ENCODE peak calls at places on chromosomes 4 and X, in four cellular contexts. Z is GM23338, E is vagina, G is GM12892. A is an unnamed sample.

GRCh38 chr4:128349921-128350320 is 62.3 kb upstream of the PGRMC2 start:
- DNase-seq in Z (no peak), E (no peak), G (no peak), A (no peak)

GRCh38 chrX:74534569-74535038 is 79.8 kb downstream of the RLIM start:
- DNase-seq in Z (no peak), E (peak; percentile 70), G (no peak), A (no peak)

GRCh38 chr4:70300215-70300614 is 34.6 kb upstream of the CABS1 start:
- DNase-seq in Z (no peak), E (no peak), G (no peak), A (no peak)

GRCh38 chr4:11748169-11748872 is 319.6 kb upstream of the HS3ST1 start:
- DNase-seq in Z (no peak), E (no peak), G (no peak), A (no peak)

GRCh38 chr4:15423285-15423711 is 4.5 kb upstream of the C1QTNF7 start:
- DNase-seq in Z (no peak), E (no peak), G (no peak), A (no peak)

GRCh38 chrX:72470111-72470510 is 102.5 kb downstream of the HDAC8 start:
- DNase-seq in Z (no peak), E (no peak), G (no peak), A (no peak)

GRCh38 chr4:107552306-107552705 is 167.7 kb downstream of the PAPSS1 start:
- DNase-seq in Z (no peak), E (no peak), G (no peak), A (no peak)

GRCh38 chr4:168550071-168550766 is 53.4 kb downstream of the PALLD start:
- DNase-seq in Z (peak; percentile 28), E (no peak), G (no peak), A (no peak)

GRCh38 chr4:165720411-165721082 is 152.5 kb upstream of the TLL1 start:
- DNase-seq in Z (no peak), E (no peak), G (no peak), A (no peak)

GRCh38 chrX:72621163-72621562 is 48.5 kb upstream of the HDAC8 start:
- DNase-seq in Z (no peak), E (no peak), G (no peak), A (peak; percentile 67)

GRCh38 chr4:81467672-81467964 is 4.1 kb downstream of the RASGEF1B start:
- DNase-seq in Z (no peak), E (no peak), G (no peak), A (no peak)

GRCh38 chrX:131792356-131792749 is 230.7 kb upstream of the STK26 start:
- DNase-seq in Z (no peak), E (no peak), G (no peak), A (peak; percentile 99)

GRCh38 chrX:46837543-46838481 is 969 bp downstream of the RP2 start:
- DNase-seq in Z (no peak), E (no peak), G (no peak), A (no peak)

GRCh38 chrX:135328421-135329005 is 19.2 kb downstream of the ETDC start:
- DNase-seq in Z (no peak), E (peak; percentile 40), G (no peak), A (no peak)

GRCh38 chr4:137421796-137422195 is 110.5 kb downstream of the PCDH18 start:
- DNase-seq in Z (no peak), E (no peak), G (no peak), A (no peak)

GRCh38 chr4:717601-718320 is 12.1 kb downstream of the PCGF3 start:
- DNase-seq in Z (no peak), E (no peak), G (no peak), A (no peak)

DNA sequence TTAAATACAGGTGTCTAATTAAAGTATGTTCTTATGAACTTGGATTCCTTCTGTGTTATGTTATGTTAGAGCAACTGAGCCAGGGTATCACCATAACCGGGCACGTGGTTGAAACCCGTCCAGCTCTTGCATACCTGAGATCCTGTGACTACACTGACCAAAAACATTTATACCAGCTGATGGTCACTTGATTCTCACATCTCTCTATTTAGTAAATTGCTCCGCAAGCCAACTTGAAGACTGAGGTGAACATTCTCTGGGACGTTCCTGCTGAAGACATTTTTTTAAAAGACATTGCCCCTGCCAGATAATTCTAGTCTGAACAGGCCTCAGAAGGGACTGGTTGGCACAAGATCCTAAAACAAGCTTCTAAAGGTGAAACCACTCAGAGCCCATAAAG is 550.0 kb upstream of the DIPK2B start:
- DNase-seq in Z (no peak), E (no peak), G (no peak), A (no peak)
- TF ChIP-seq POLR2AphosphoS5 in Z (no peak), E (no peak), G (no peak), A (no peak)

DNA sequence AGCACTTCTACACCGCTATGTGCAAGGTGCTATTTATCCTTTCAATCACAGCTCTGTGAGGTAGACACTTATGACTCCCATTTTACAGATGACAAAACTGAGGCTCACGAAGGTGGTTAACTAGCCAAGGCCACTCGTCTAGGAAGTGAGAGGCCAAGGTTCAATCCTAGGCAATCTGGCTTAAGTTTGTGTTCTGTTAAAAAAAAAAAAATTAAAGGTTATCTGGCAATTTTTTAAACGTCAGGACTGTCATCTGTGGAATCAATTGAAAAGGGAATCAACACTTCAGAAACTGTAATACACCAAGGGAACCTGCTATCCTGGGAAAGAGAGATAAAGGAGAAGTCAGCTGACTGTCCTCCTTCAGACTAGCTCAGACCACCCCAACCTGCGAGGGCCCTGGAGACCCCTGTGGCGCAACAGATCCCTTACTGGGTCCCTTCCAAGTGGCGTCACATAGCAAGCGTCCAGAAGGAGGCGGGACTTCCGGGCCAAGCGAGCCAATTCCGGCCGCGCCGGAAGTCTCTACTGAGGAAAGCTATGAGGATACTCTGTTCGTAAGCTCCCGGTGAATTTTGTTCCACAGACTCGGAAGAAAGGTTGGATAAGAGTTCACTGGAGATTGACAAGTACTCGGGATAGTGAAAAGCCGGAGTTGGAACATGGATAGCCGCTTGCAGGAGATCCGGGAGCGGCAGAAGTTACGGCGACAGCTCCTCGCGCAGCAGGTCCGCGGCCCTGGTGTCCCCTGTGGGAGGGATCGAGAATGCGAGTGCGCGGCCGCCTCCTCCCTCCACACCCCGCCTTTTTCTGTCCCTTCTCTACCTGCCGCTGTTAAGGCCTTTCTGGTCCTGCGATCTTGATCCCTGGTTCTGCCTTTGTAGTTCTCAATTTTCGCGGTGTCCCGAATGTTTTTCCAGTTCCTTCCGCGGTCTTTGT is at the start of gene METTL14:
- DNase-seq in Z (peak; percentile 99), E (no peak), G (peak; percentile 58), A (peak; percentile 77)
- TF ChIP-seq POLR2AphosphoS5 in Z (peak; percentile 73), E (peak; percentile 92), G (peak; percentile 81), A (peak; percentile 85)

GRCh38 chr4:112296949-112297483 is at the start of gene ALPK1:
- DNase-seq in Z (no peak), E (no peak), G (no peak), A (no peak)
- TF ChIP-seq POLR2AphosphoS5 in Z (no peak), E (peak; percentile 100), G (no peak), A (no peak)

DNA sequence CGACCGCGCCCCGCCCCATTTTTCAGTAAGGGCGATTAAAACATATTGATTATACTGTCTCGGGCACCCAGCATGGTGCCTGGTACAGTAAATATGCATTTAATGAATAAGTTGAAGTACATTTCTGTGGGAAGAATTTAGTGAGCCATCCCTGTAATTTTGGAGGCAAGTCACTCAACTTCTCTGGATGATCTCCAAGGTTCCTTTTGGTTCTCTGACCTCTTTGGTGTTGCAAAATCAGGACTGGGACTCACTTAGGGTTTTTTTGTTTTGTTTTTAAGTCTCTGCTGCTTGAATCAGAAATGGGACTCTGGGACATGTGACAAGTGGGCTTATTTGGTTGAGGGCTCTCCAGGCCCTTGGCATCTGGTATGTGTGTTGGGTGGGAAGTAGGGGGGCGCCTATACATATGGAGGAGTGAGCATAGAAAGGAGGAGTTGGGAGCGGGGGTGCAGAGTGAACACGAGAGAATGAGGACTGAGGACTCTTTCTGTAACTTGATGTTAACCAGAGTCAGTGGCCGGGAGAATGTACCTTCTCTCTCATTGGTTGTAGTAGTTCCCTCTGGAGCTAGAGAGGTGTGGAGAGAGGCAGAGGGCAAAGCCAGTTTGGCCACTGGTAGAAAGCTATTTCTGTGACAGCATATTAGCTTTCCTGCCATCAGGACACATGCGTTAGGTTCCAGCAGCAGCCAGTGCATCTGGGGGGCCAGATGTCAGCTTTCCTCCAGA is 1.9 kb downstream of the ARHGAP10 start:
- DNase-seq in Z (no peak), E (no peak), G (no peak), A (no peak)
- TF ChIP-seq POLR2AphosphoS5 in Z (no peak), E (no peak), G (no peak), A (no peak)

GRCh38 chr4:88382621-88383020 is 4.0 kb downstream of the HERC6 start:
- DNase-seq in Z (no peak), E (no peak), G (no peak), A (no peak)

GRCh38 chr4:88378691-88379559 is at the start of gene HERC6:
- DNase-seq in Z (peak; percentile 93), E (no peak), G (peak; percentile 54), A (peak; percentile 46)
- TF ChIP-seq POLR2AphosphoS5 in Z (peak; percentile 52), E (no peak), G (peak; percentile 44), A (no peak)

GRCh38 chr4:38129452-38129830 is 169.2 kb downstream of the PTTG2 start:
- DNase-seq in Z (no peak), E (no peak), G (no peak), A (no peak)
- TF ChIP-seq POLR2AphosphoS5 in Z (no peak), E (no peak), G (no peak), A (no peak)

DNA sequence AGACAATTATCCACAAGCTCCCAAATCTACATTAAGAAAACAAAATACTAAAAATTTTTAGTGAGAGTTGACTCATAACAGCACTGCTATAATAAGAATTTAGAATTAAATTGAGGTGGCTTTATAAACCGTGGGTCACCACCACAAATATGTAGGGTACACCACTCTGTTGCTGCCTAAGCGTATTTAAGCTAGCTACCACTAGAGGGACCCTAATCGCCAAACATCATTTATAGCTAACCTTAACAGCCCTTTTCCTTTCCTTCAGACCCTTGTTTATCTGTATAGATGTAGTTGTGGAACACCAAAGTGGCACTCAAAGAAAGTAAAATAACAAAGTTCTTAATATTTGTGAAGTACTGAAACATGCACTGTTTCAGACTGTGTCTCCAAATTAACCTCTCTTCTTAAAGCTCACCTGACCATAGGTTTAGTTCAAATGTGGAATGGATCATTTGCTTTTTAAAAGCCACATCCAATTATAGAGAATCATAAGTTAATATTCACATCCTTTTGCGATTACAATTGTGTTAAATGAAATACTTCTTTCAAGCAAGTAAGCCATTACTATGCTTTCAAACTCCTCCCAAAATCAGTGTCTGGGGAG is 95.5 kb upstream of the PTPN13 start:
- DNase-seq in Z (peak; percentile 86), E (no peak), G (no peak), A (peak; percentile 32)
- TF ChIP-seq POLR2AphosphoS5 in Z (no peak), E (no peak), G (no peak), A (no peak)

DNA sequence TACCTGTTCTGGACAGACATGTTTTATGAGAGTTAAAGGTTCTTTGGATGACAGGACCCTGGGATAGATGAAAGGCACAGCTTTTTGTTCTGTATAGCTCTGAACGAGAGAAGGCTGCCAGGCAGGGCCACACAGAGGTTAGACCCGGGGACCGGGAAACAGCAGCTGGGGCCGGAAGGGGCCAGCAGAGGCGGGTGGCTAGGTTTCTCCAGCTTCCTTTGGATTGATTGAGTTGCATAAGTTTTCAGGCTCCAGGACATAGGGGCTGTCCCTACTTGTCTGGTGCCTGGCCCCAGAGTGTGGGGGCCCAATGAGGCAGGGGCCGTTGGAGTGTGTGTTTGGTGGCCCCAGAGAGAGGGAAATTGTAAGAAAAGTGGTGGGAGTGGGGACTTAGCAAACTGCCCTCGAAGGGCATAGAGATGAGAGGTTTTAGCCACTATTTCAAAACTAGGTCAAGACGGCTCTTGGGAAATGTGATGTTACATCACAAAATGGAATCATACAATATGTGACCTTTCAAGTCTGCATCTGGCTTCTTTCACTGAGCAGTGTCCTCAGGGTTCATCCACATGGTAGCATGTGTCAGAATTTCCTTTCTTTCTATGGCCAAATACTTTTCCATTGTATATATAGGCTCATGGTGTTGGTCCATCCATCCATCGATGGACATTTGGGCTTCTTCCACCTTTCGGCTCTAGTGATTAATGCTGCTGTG is 3.7 kb downstream of the ZFP92 start:
- DNase-seq in Z (no peak), E (no peak), G (no peak), A (no peak)
- TF ChIP-seq POLR2AphosphoS5 in Z (no peak), E (no peak), G (no peak), A (no peak)

A was measured in Panc1.